ENCODE peak calls at places on chromosomes 7 and 10, in five cellular contexts. One of them, this sample, is unnamed.

GRCh38 chr7:81510122-81510521 is 259.7 kb downstream of the HGF start:
- DNase-seq in pancreas: no peak
- DNase-seq in effector CD4-positive, alpha-beta T cell: no peak
- DNase-seq in activated CD4-positive, CD25-positive, alpha-beta regulatory T cell: no peak
- DNase-seq in Right ventricle myocardium inferior: no peak
- DNase-seq in this sample: no peak

GRCh38 chr7:95595825-95596182 is 512 bp downstream of the PDK4 start:
- DNase-seq in pancreas: peak; percentile 51
- DNase-seq in Right ventricle myocardium inferior: no peak
- DNase-seq in effector CD4-positive, alpha-beta T cell: no peak
- DNase-seq in activated CD4-positive, CD25-positive, alpha-beta regulatory T cell: no peak
- DNase-seq in this sample: no peak

GRCh38 chr10:72689660-72690059 is 2.3 kb upstream of the MCU start:
- DNase-seq in pancreas: no peak
- DNase-seq in effector CD4-positive, alpha-beta T cell: no peak
- DNase-seq in activated CD4-positive, CD25-positive, alpha-beta regulatory T cell: no peak
- DNase-seq in Right ventricle myocardium inferior: no peak
- DNase-seq in this sample: no peak

GRCh38 chr7:1175967-1176851 is 16.2 kb upstream of the ZFAND2A start:
- DNase-seq in effector CD4-positive, alpha-beta T cell: peak; percentile 71
- DNase-seq in pancreas: peak; percentile 77
- DNase-seq in Right ventricle myocardium inferior: peak; percentile 92
- DNase-seq in activated CD4-positive, CD25-positive, alpha-beta regulatory T cell: peak; percentile 53
- DNase-seq in this sample: peak; percentile 89

GRCh38 chr10:124672181-124672638 is 72.0 kb downstream of the FAM53B start:
- DNase-seq in pancreas: no peak
- DNase-seq in Right ventricle myocardium inferior: no peak
- DNase-seq in activated CD4-positive, CD25-positive, alpha-beta regulatory T cell: no peak
- DNase-seq in effector CD4-positive, alpha-beta T cell: no peak
- DNase-seq in this sample: no peak

GRCh38 chr10:42697926-42698325 is 59.6 kb upstream of the ZNF33B start:
- DNase-seq in pancreas: no peak
- DNase-seq in Right ventricle myocardium inferior: no peak
- DNase-seq in activated CD4-positive, CD25-positive, alpha-beta regulatory T cell: no peak
- DNase-seq in effector CD4-positive, alpha-beta T cell: no peak
- DNase-seq in this sample: no peak

GRCh38 chr10:1047937-1048336 is 982 bp downstream of the IDI1 start:
- DNase-seq in pancreas: no peak
- DNase-seq in effector CD4-positive, alpha-beta T cell: no peak
- DNase-seq in Right ventricle myocardium inferior: peak; percentile 62
- DNase-seq in activated CD4-positive, CD25-positive, alpha-beta regulatory T cell: no peak
- DNase-seq in this sample: no peak

GRCh38 chr7:139860090-139860773 is 31.2 kb downstream of the TBXAS1 start:
- DNase-seq in effector CD4-positive, alpha-beta T cell: no peak
- DNase-seq in activated CD4-positive, CD25-positive, alpha-beta regulatory T cell: no peak
- DNase-seq in Right ventricle myocardium inferior: peak; percentile 82
- DNase-seq in pancreas: peak; percentile 40
- DNase-seq in this sample: no peak

GRCh38 chr7:44078521-44078920 is 3.8 kb downstream of the POLM start:
- DNase-seq in activated CD4-positive, CD25-positive, alpha-beta regulatory T cell: no peak
- DNase-seq in effector CD4-positive, alpha-beta T cell: no peak
- DNase-seq in Right ventricle myocardium inferior: peak; percentile 41
- DNase-seq in pancreas: no peak
- DNase-seq in this sample: no peak

GRCh38 chr7:1948887-1949680 is 279.0 kb downstream of the ELFN1 start:
- DNase-seq in pancreas: no peak
- DNase-seq in activated CD4-positive, CD25-positive, alpha-beta regulatory T cell: no peak
- DNase-seq in Right ventricle myocardium inferior: peak; percentile 68
- DNase-seq in effector CD4-positive, alpha-beta T cell: no peak
- DNase-seq in this sample: no peak

GRCh38 chr10:127044191-127044590 is 139.0 kb downstream of the DOCK1 start:
- DNase-seq in activated CD4-positive, CD25-positive, alpha-beta regulatory T cell: no peak
- DNase-seq in effector CD4-positive, alpha-beta T cell: no peak
- DNase-seq in Right ventricle myocardium inferior: no peak
- DNase-seq in pancreas: peak; percentile 65
- DNase-seq in this sample: no peak

GRCh38 chr7:44098092-44099068 is 5.8 kb upstream of the AEBP1 start:
- DNase-seq in Right ventricle myocardium inferior: peak; percentile 4
- DNase-seq in effector CD4-positive, alpha-beta T cell: no peak
- DNase-seq in activated CD4-positive, CD25-positive, alpha-beta regulatory T cell: no peak
- DNase-seq in pancreas: no peak
- DNase-seq in this sample: no peak

GRCh38 chr10:43078986-43079273 is 2.1 kb downstream of the RET start:
- DNase-seq in Right ventricle myocardium inferior: peak; percentile 81
- DNase-seq in effector CD4-positive, alpha-beta T cell: no peak
- DNase-seq in pancreas: no peak
- DNase-seq in activated CD4-positive, CD25-positive, alpha-beta regulatory T cell: no peak
- DNase-seq in this sample: no peak